ENCODE peak calls at places on chromosomes 16 and 17, in four cellular contexts. X, L, G and Y are unnamed samples.

GRCh38 chr17:63246344-63246743 is 199.8 kb downstream of the CYB561 start:
- DNase-seq in X (no peak), L (no peak), G (peak; percentile 33), Y (no peak)

GRCh38 chr16:70689970-70690905 is 4.4 kb upstream of the MTSS2 start:
- DNase-seq in X (no peak), L (no peak), G (no peak), Y (no peak)

GRCh38 chr16:87420401-87421368 is 28.5 kb downstream of the MAP1LC3B start:
- DNase-seq in X (no peak), L (no peak), G (no peak), Y (no peak)

GRCh38 chr16:87236516-87237115 is 80.6 kb downstream of the C16orf95 start:
- DNase-seq in X (no peak), L (no peak), G (no peak), Y (no peak)

GRCh38 chr17:65260626-65261025 is 123.5 kb downstream of the RGS9 start:
- DNase-seq in X (no peak), L (no peak), G (no peak), Y (no peak)

GRCh38 chr16:85334718-85335583 is 222.7 kb upstream of the CIBAR2 start:
- DNase-seq in X (no peak), L (no peak), G (peak; percentile 45), Y (no peak)

GRCh38 chr17:59296190-59296589 is 35.3 kb upstream of the YPEL2 start:
- DNase-seq in X (no peak), L (no peak), G (no peak), Y (no peak)

GRCh38 chr16:5793556-5793955 is 696.0 kb upstream of the EEF2KMT start:
- DNase-seq in X (no peak), L (no peak), G (no peak), Y (no peak)

GRCh38 chr16:48546774-48547173 is 63.2 kb downstream of the N4BP1 start:
- DNase-seq in X (no peak), L (no peak), G (no peak), Y (no peak)

GRCh38 chr16:976389-976931 is 5.1 kb upstream of the SOX8 start:
- DNase-seq in X (no peak), L (no peak), G (no peak), Y (no peak)

GRCh38 chr17:5971969-5972368 is 98.2 kb upstream of the WSCD1 start:
- DNase-seq in X (no peak), L (no peak), G (no peak), Y (no peak)

GRCh38 chr16:3577302-3577752 is at the start of gene NLRC3:
- DNase-seq in X (no peak), L (no peak), G (no peak), Y (no peak)

GRCh38 chr16:84557059-84557458 is 52.6 kb upstream of the MEAK7 start:
- DNase-seq in X (no peak), L (no peak), G (no peak), Y (no peak)

GRCh38 chr16:87057291-87057881 is 259.8 kb downstream of the C16orf95 start:
- DNase-seq in X (no peak), L (no peak), G (no peak), Y (no peak)

GRCh38 chr16:71311553-71312158 is 22.5 kb upstream of the CMTR2 start:
- DNase-seq in X (no peak), L (no peak), G (peak; percentile 43), Y (no peak)

GRCh38 chr17:64385187-64386083 is 5.2 kb downstream of the PECAM1 start:
- DNase-seq in X (peak; percentile 34), L (peak; percentile 67), G (peak; percentile 33), Y (peak; percentile 15)

GRCh38 chr17:15154618-15155017 is 110.5 kb downstream of the PMP22 start:
- DNase-seq in X (no peak), L (no peak), G (no peak), Y (no peak)

GRCh38 chr16:85428168-85428898 is 184.8 kb upstream of the GSE1 start:
- DNase-seq in X (peak; percentile 35), L (no peak), G (peak; percentile 50), Y (no peak)

GRCh38 chr16:21159281-21159951 is 942 bp downstream of the LDAF1 start:
- DNase-seq in X (peak; percentile 38), L (peak; percentile 38), G (no peak), Y (no peak)

DNA sequence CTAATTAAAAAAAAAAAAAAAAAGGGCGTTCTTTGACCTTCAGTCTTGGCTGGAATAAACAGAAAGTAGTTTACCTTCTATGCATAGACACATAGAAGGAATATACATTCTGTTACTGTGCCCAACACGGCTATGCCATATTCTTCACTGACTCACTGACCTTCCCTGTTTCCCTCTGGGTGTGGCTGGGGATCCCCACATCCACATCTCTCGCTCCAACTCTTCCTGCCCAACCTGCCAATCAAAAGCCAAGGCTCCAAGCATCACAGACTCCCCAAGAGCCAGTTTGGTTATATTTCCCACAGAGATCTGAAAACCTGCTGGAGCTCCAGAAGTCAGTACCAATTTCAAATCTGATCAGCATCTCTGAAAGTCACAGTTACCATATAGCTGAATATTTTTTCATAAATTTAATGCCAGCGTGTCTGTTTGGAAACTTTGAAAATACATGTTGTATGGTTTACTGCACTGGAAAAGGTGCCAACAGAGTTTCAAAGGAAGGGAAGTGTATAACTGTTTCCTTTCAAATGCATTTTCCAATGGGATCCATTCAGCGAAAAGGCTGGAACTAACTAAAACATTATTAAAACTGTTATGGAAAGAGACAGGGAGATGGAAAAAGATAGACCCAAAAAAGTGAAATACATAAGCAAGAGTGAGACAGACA is 91.8 kb downstream of the SMG6 start:
- DNase-seq in X (no peak), L (no peak), G (no peak), Y (no peak)
- H3K27ac ChIP-seq in X (peak overlapping the region; percentile 89), L (peak overlapping the region; percentile 96), G (no peak overlapping the region), Y (peak overlapping the region; percentile 52)

DNA sequence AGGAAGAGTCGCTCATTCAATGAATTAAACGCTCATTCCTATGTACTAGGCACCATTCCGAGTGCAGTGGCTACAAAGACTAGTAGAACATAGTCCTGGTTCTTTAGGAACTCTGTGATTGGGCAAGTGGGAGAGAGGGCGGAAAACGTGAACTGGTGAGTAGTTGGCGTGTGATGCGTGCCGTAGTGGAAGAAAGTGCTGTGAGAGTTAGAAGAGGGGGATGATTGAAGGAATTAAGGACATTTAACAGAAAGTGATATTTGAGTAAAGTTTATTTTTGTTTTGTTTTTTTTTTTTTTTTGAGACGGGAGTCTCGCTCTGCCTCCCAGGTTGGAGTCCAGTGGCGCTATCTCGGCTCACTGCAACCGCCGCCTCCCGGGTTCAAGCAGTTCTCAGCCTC is 7.9 kb upstream of the SLFN14 start:
- DNase-seq in X (no peak), L (no peak), G (peak; percentile 15), Y (no peak)
- H3K27ac ChIP-seq in X (peak overlapping the region; percentile 88), L (peak overlapping the region; percentile 92), G (peak overlapping the region; percentile 74), Y (no peak overlapping the region)

DNA sequence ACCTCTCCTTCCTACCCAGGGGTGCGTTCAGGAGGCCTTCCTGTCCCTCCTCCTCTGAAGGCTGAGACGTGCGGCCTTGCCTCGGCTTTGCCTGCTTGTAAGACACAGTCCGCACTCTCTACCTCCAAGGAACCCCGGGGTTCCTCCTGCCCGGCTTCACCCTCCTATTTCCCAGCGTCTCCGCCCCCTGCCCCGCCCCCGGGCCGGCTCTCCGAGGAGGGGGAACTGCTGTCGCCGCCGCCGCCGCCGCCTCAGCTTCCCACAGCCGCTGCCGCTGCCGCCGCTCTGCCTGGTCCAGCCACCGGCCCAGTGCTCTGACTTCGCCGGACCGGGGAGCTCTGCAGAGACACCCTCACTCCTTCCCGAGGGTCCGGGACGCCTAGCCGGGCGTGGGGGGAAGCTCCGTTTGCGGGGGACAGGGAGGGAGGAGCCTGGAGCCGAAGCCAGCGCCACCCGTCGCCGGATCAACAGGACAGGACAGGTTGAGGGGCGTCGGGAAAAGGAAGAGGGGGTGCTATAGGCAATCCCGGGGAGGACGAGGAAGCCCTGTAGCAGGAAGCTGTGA is 1.2 kb upstream of the FGF11 start:
- DNase-seq in X (peak; percentile 78), L (peak; percentile 74), G (peak; percentile 90), Y (no peak)
- H3K27ac ChIP-seq in X (peak overlapping the region; percentile 75), L (peak overlapping the region; percentile 78), G (peak overlapping the region; percentile 41), Y (no peak overlapping the region)

GRCh38 chr16:12320298-12320706 is 343.8 kb downstream of the SNX29 start:
- DNase-seq in X (no peak), L (no peak), G (no peak), Y (peak; percentile 41)

GRCh38 chr16:12317121-12317810 is 340.7 kb downstream of the SNX29 start:
- DNase-seq in X (no peak), L (no peak), G (no peak), Y (no peak)

GRCh38 chr16:12318661-12319463 is 342.3 kb downstream of the SNX29 start:
- DNase-seq in X (no peak), L (no peak), G (no peak), Y (no peak)

GRCh38 chr16:12319464-12320030 is 343.0 kb downstream of the SNX29 start:
- DNase-seq in X (no peak), L (no peak), G (no peak), Y (no peak)

DNA sequence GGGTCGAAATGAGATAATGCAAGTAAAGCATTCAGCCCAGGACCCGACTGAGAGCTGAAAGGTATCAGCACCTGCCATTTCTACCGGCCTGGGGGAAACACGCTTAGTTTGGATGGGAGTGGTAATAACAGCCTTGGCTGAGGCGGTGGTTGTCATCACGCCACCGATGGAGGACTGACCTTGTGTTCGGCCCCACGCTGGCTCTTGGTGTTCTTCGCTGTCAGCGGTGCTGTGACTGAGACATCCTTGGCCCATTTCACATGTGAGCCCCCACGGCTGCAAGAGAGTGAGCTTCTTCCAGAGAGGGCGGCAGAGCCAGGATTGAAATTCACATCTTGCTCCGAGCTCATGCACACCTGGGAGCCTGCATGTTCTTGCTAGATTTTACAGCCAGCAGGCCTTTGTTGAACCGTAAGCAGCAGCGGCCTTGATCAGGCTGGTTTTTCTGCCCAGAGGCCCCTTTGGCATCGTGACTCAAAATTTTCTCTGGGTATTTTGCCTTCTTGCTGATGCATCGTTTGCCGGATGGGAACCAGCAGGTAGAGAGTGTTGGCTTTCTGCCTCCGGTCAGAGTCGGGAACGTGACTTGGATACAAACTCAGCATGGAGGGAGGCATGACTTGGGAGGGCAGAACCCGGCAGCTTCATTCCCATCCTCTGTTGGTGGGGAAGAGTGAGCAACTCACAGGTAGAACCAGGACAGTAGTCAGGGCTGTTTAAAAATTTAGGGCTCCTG is 341.5 kb downstream of the SNX29 start:
- DNase-seq in X (no peak), L (no peak), G (no peak), Y (no peak)
- H3K27ac ChIP-seq in X (no peak overlapping the region), L (no peak overlapping the region), G (no peak overlapping the region), Y (no peak overlapping the region)

GRCh38 chr17:2878751-2879254 is 82.6 kb downstream of the RAP1GAP2 start:
- DNase-seq in X (no peak), L (no peak), G (no peak), Y (no peak)
- H3K27ac ChIP-seq in X (no peak overlapping the region), L (no peak overlapping the region), G (no peak overlapping the region), Y (no peak overlapping the region)

DNA sequence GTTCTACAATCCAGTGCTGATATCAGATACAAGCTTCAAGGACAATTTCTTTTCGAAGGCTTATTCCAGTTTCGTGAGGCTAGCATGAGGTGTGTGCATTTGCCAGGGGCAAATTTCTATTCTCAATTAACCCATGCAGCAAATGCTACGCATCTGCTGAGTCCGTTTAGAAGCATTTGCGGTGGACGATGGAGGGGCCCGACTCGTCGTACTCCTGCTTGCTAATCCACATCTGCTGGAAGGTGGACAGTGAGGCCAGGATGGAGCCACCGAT is 2.1 kb downstream of the ACTG1 start:
- DNase-seq in X (no peak), L (no peak), G (no peak), Y (no peak)
- H3K27ac ChIP-seq in X (peak overlapping the region; percentile 99), L (peak overlapping the region; percentile 100), G (peak overlapping the region; percentile 99), Y (no peak overlapping the region)

GRCh38 chr17:45038771-45039634 is 12.4 kb downstream of the DCAKD start:
- DNase-seq in X (no peak), L (no peak), G (no peak), Y (no peak)
- H3K27ac ChIP-seq in X (peak overlapping the region; percentile 22), L (no peak overlapping the region), G (peak overlapping the region; percentile 23), Y (no peak overlapping the region)